ENCODE peak calls at places on chromosomes 7 and 10, in six cellular contexts. O is SK-N-SH, J is K562, W is HepG2, Y is HCT116, F is GM12878. E is an unnamed sample. For H3K4me1, the result is how much of the 10 kb centered on the place peaks cover.

GRCh38 chr10:15440204-15440711 is 69.2 kb upstream of the FAM171A1 start:
- DNase-seq in F (no peak), J (peak), W (no peak), O (no peak), Y (no peak), E (no peak)

GRCh38 chr10:43781480-43782361 is 133.0 kb upstream of the ZNF32 start:
- DNase-seq in J (peak), Y (no peak), W (peak), F (peak), O (peak), E (no peak)

GRCh38 chr10:67297637-67298181 is 371.9 kb downstream of the LRRTM3 start:
- DNase-seq in O (no peak), Y (no peak), J (no peak), F (no peak), W (no peak), E (no peak)

GRCh38 chr10:72292223-72292691 is 18.5 kb downstream of the DDIT4 start:
- DNase-seq in J (no peak), W (no peak), Y (peak), F (no peak), O (no peak), E (no peak)

GRCh38 chr7:94368371-94368791 is 26.3 kb upstream of the COL1A2 start:
- DNase-seq in F (no peak), O (peak), J (no peak), Y (no peak), W (no peak), E (no peak)

GRCh38 chr10:14602807-14603538 is 171.7 kb downstream of the FAM107B start:
- DNase-seq in O (no peak), J (no peak), W (no peak), F (no peak), Y (no peak), E (no peak)

GRCh38 chr7:64174941-64175340 is 32.1 kb upstream of the ZNF735 start:
- DNase-seq in O (no peak), Y (no peak), W (no peak), J (no peak), F (no peak), E (no peak)

GRCh38 chr10:76558996-76559888 is 1078.4 kb downstream of the KCNMA1 start:
- DNase-seq in O (no peak), F (no peak), Y (no peak), J (no peak), W (no peak), E (no peak)

GRCh38 chr10:127619550-127619949 is 70.4 kb downstream of the NPS start:
- DNase-seq in F (no peak), O (no peak), W (no peak), J (no peak), Y (no peak), E (no peak)

GRCh38 chr10:71927669-71928592 is 36.3 kb upstream of the CHST3 start:
- DNase-seq in W (peak), Y (no peak), J (no peak), F (no peak), O (no peak), E (no peak)

GRCh38 chr7:108004220-108005142 is 1.5 kb upstream of the LAMB1 start:
- DNase-seq in O (no peak), F (no peak), Y (no peak), W (peak), J (no peak), E (no peak)

GRCh38 chr10:46092523-46093195 is 46.6 kb upstream of the MSMB start:
- DNase-seq in F (no peak), J (no peak), Y (no peak), O (no peak), W (no peak), E (no peak)

GRCh38 chr7:33952824-33953223 is 47.5 kb downstream of the BMPER start:
- DNase-seq in W (no peak), J (no peak), Y (no peak), F (no peak), O (no peak), E (no peak)

GRCh38 chr7:26237035-26237807 is 35.7 kb downstream of the CBX3 start:
- DNase-seq in O (no peak), J (no peak), W (no peak), F (no peak), Y (no peak), E (no peak)

GRCh38 chr10:787933-788651 is 98.6 kb upstream of the DIP2C start:
- DNase-seq in J (peak), F (no peak), O (peak), W (no peak), Y (no peak), E (no peak)

GRCh38 chr7:105759670-105760548 is 116.5 kb downstream of the ATXN7L1 start:
- DNase-seq in J (peak), F (no peak), Y (peak), O (peak), W (peak), E (no peak)

GRCh38 chr10:12250181-12250580 is 54.2 kb downstream of the CDC123 start:
- DNase-seq in W (no peak), F (no peak), O (no peak), Y (no peak), J (no peak), E (no peak)

DNA sequence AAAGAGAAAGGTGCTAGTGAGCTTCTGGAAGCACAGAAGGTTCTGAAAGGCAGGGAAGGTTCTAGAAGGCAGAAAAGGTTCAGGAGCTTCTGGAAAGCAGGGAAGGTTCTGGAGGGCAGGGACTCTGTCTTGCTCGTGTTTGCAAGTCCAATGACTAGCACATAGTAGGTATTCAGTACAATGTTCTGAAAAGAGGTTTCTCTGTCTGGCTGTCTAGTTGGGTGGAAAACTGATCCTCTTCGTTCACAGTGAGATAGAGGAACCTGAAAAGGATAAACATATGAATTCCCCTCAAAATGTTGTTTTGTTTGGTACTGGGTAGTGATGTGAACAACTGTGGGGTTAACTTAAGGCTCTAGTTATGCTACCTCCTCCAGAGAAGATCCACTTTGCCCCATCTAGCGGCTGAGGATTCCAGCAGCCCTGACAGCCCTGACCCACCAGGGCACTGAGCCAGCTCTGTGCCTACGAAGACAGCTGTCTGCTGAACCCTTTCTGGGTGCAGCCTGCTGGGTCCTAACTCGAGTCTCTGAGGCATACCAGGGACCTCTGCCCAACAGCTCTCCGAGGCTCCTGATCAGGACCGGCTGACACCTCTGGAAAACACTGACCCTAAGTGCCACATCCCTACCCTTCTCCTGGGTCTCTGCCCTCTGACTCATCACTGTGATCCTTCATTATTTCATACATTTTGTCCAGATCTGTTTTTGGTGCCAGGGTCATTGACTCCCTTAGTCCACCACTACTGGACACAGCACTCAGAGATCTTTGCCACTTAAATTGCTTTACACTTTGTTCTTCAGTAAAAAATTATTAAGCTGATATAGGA is 15.4 kb downstream of the PTPRN2 start:
- DNase-seq in F (no peak), J (no peak), O (peak), W (peak), Y (no peak), E (peak)
- TF ChIP-seq SIN3A in F (no peak), J (no peak), O (no peak), W (no peak), Y (no peak), E (no peak)

DNA sequence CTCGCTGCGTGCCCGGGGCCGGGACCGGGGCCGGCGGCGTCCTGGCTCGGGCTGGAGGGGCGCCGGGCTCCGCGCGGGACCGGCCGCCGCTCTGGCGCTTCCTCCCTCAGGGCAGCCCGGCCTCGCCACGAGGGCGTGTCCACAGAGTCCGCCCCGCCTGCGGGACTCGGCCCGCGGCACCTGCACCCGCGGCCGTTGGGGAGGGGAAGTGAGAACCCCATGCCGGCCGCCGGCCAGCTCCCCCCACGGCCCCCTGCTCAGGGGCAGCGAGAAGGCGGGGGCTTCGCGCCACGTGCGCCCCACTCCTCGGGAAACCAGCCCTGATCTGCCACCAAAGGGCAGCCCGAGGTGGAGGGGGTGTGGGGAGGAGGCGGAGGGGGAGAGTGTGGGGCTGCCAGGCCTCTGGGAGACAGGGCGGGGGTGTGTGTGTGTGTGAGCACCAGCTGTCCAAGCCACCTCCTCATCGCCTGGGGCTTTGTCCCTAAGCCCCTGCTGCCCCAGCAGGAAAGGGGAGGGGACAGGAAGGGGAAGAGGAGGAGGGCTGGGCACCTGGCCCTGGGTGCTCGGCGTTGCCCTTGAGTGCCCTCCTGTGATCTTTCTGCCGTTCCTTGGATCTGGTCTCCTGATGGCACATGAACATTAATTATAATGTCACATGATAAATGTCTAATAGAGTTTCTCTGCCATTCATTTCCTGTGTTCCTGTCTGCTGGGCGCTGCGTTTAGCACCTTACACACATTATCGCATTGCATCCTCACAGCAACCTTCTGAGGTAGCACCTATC is at the start of gene PIK3AP1:
- DNase-seq in J (peak), F (no peak), W (no peak), Y (no peak), O (peak), E (no peak)
- H3K4me1 ChIP-seq in J (under half), F (under half), W (under half), Y (under half), O (under half), E (under half)

GRCh38 chr7:44534501-44534900 is 6.6 kb downstream of the NPC1L1 start:
- DNase-seq in J (peak), W (peak), Y (peak), O (peak), F (no peak), E (peak)

GRCh38 chr7:44530990-44531389 is 10.1 kb downstream of the NPC1L1 start:
- DNase-seq in J (peak), O (no peak), Y (no peak), W (no peak), F (no peak), E (no peak)

GRCh38 chr7:44534087-44534486 is 7.0 kb downstream of the NPC1L1 start:
- DNase-seq in F (no peak), J (no peak), Y (no peak), W (no peak), O (no peak), E (no peak)

GRCh38 chr7:44533301-44534055 is 7.7 kb downstream of the NPC1L1 start:
- DNase-seq in F (no peak), O (peak), W (no peak), J (no peak), Y (no peak), E (no peak)

GRCh38 chr7:44531421-44532380 is 9.4 kb downstream of the NPC1L1 start:
- DNase-seq in F (no peak), Y (no peak), W (no peak), O (no peak), J (peak), E (no peak)
- TF ChIP-seq REST in F (no peak), Y (no peak), W (no peak), O (no peak), J (no peak), E (no peak)

GRCh38 chr10:60427148-60427547 is 37.5 kb upstream of the ANK3 start:
- DNase-seq in O (no peak), W (no peak), F (no peak), Y (no peak), J (no peak), E (no peak)
- TF ChIP-seq SIN3A in O (no peak), W (no peak), F (no peak), Y (no peak), J (no peak), E (no peak)

GRCh38 chr10:97031459-97031858 is 154.3 kb downstream of the SLIT1 start:
- DNase-seq in W (no peak), Y (no peak), O (no peak), J (no peak), F (no peak), E (no peak)
- H3K4me1 ChIP-seq in W (under half), Y (under half), O (under half), J (under half), F (under half), E (under half)

GRCh38 chr7:86916277-86916825 is 143.1 kb downstream of the ELAPOR2 start:
- DNase-seq in Y (no peak), O (no peak), F (no peak), J (no peak), W (no peak), E (no peak)
- TF ChIP-seq REST in Y (no peak), O (no peak), F (no peak), J (no peak), W (no peak), E (no peak)

GRCh38 chr10:60944910-60945297 is 919 bp upstream of the RHOBTB1 start:
- DNase-seq in F (no peak), O (no peak), W (no peak), J (no peak), Y (no peak), E (no peak)

GRCh38 chr10:60944159-60944909 is at the start of gene RHOBTB1:
- DNase-seq in O (peak), J (peak), W (peak), Y (no peak), F (no peak), E (no peak)

GRCh38 chr10:60942604-60943269 is 1.2 kb downstream of the RHOBTB1 start:
- DNase-seq in Y (no peak), W (no peak), J (peak), O (peak), F (no peak), E (no peak)

GRCh38 chr10:60942134-60942533 is 1.9 kb downstream of the RHOBTB1 start:
- DNase-seq in F (no peak), W (no peak), O (no peak), Y (no peak), J (no peak), E (no peak)

GRCh38 chr10:60943372-60944158 is 420 bp downstream of the RHOBTB1 start:
- DNase-seq in W (peak), Y (peak), F (no peak), J (peak), O (peak), E (no peak)
- TF ChIP-seq SIN3A in W (peak), Y (no peak), F (no peak), J (no peak), O (no peak), E (no peak)

GRCh38 chr10:29635711-29636144 is 957 bp upstream of the SVIL start:
- DNase-seq in F (peak), W (peak), O (no peak), J (no peak), Y (no peak), E (no peak)

GRCh38 chr10:29631049-29631339 is 3.8 kb downstream of the SVIL start:
- DNase-seq in O (no peak), J (no peak), F (no peak), Y (no peak), W (no peak), E (no peak)

GRCh38 chr10:29636178-29636577 is 1.4 kb upstream of the SVIL start:
- DNase-seq in Y (no peak), O (no peak), F (peak), J (no peak), W (no peak), E (no peak)

GRCh38 chr10:29634764-29635625 is at the start of gene SVIL:
- DNase-seq in O (no peak), F (no peak), Y (no peak), J (no peak), W (peak), E (no peak)

GRCh38 chr10:29634105-29634504 is 666 bp downstream of the SVIL start:
- DNase-seq in Y (no peak), J (no peak), W (no peak), F (no peak), O (no peak), E (no peak)
- H3K4me1 ChIP-seq in Y (half or more), J (under half), W (half or more), F (under half), O (under half), E (under half)

GRCh38 chr7:80935971-80936370 is 17.1 kb upstream of the SEMA3C start:
- DNase-seq in W (no peak), J (no peak), Y (no peak), F (no peak), O (no peak), E (no peak)

GRCh38 chr7:80937336-80937735 is 18.5 kb upstream of the SEMA3C start:
- DNase-seq in J (no peak), Y (no peak), O (peak), F (no peak), W (no peak), E (no peak)

GRCh38 chr7:80929619-80930018 is 10.8 kb upstream of the SEMA3C start:
- DNase-seq in O (no peak), W (no peak), F (no peak), J (no peak), Y (no peak), E (no peak)

DNA sequence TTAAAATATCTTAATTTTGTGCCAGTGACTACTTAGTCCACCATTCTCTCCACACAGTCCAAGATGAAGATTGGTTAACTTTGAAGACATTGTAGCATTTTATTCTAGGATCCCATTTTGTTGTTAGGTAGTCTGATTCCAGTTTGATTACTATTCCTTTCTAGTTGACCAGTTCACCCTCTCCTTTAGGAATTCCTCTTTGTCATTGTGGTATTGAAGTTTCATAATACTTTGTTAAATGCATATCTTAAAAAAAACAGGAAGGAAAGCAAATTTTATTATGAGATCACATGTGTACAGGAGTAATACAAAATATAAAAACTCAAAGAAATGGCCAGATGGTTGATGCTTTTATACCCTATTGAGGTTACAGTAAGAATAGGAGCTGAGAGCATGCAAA is 15.4 kb upstream of the SEMA3C start:
- DNase-seq in F (no peak), W (no peak), J (no peak), Y (no peak), O (no peak), E (no peak)
- TF ChIP-seq REST in F (no peak), W (no peak), J (no peak), Y (no peak), O (no peak), E (no peak)

E was measured in Panc1.